ENCODE peak calls at places on chromosome 1, in seven cellular contexts. I, U, W, O, C, Y and F are unnamed samples.
A peak's percentile ranks its signal among the peaks of the same experiment; 100 is the strongest.

GRCh38 chr1:23644555-23644866 is 47.1 kb upstream of the RPL11 start:
- DNase-seq in C (no peak), I (no peak), O (peak; percentile 68), W (no peak), U (no peak), Y (no peak), F (no peak)

GRCh38 chr1:226590626-226591025 is 42.1 kb downstream of the STUM start:
- DNase-seq in C (no peak), W (no peak), O (no peak), I (no peak), U (no peak), Y (no peak), F (no peak)

GRCh38 chr1:20988030-20988825 is 188.5 kb downstream of the EIF4G3 start:
- DNase-seq in U (no peak), C (peak; percentile 29), O (no peak), Y (no peak), W (no peak), I (no peak), F (peak; percentile 67)

GRCh38 chr1:66623812-66624211 is 89.9 kb downstream of the SGIP1 start:
- DNase-seq in W (no peak), C (peak; percentile 88), U (no peak), Y (no peak), O (no peak), I (no peak), F (peak; percentile 76)

GRCh38 chr1:182563095-182563494 is 26.0 kb downstream of the RNASEL start:
- DNase-seq in Y (no peak), O (no peak), U (no peak), C (no peak), W (no peak), I (no peak), F (no peak)

GRCh38 chr1:66852870-66853269 is 51.8 kb upstream of the INSL5 start:
- DNase-seq in U (no peak), I (no peak), O (no peak), W (no peak), Y (no peak), C (no peak), F (no peak)

GRCh38 chr1:228174482-228175315 is 9.1 kb downstream of the IBA57 start:
- DNase-seq in U (peak; percentile 63), C (no peak), O (peak; percentile 60), Y (peak; percentile 78), W (peak; percentile 86), I (no peak), F (no peak)

GRCh38 chr1:164588388-164589341 is 29.7 kb downstream of the PBX1 start:
- DNase-seq in U (peak; percentile 84), Y (no peak), I (peak; percentile 88), W (peak; percentile 61), O (no peak), C (peak; percentile 83), F (peak; percentile 77)

GRCh38 chr1:31633117-31633516 is 11.6 kb downstream of the PEF1 start:
- DNase-seq in I (no peak), U (peak; percentile 63), O (peak; percentile 56), C (no peak), W (peak; percentile 65), Y (peak; percentile 85), F (no peak)

GRCh38 chr1:23168079-23168461 is 586 bp downstream of the LUZP1 start:
- DNase-seq in Y (no peak), W (peak; percentile 36), I (no peak), U (no peak), C (no peak), O (no peak), F (no peak)

GRCh38 chr1:216175714-216176113 is 247.5 kb downstream of the USH2A start:
- DNase-seq in W (peak; percentile 79), Y (peak; percentile 60), C (no peak), O (no peak), U (peak; percentile 71), I (no peak), F (no peak)

GRCh38 chr1:31161571-31161970 is 78.1 kb downstream of the NKAIN1 start:
- DNase-seq in U (no peak), O (no peak), W (no peak), Y (no peak), C (no peak), I (no peak), F (no peak)

GRCh38 chr1:179637211-179637860 is 45.7 kb downstream of the TDRD5 start:
- DNase-seq in C (no peak), U (no peak), Y (no peak), I (no peak), W (no peak), O (no peak), F (no peak)

GRCh38 chr1:216566809-216567208 is 143.6 kb upstream of the USH2A start:
- DNase-seq in W (no peak), U (peak; percentile 27), I (no peak), C (peak; percentile 33), O (peak; percentile 60), Y (no peak), F (peak; percentile 45)

GRCh38 chr1:20921285-20921684 is 134.2 kb upstream of the HP1BP3 start:
- DNase-seq in O (no peak), Y (no peak), I (no peak), C (peak; percentile 37), W (no peak), U (peak; percentile 37), F (peak; percentile 28)

GRCh38 chr1:2429780-2430591 is 17.6 kb upstream of the PEX10 start:
- DNase-seq in O (peak; percentile 58), W (peak; percentile 47), C (no peak), Y (no peak), U (peak; percentile 42), I (no peak), F (no peak)

GRCh38 chr1:64493864-64494263 is 23.9 kb downstream of the CACHD1 start:
- DNase-seq in W (peak; percentile 94), C (no peak), I (peak; percentile 84), U (peak; percentile 96), Y (peak; percentile 74), O (no peak), F (no peak)

GRCh38 chr1:230243583-230244377 is 176.7 kb downstream of the GALNT2 start:
- DNase-seq in I (no peak), Y (peak; percentile 45), W (no peak), C (no peak), U (peak; percentile 31), O (no peak), F (peak; percentile 76)

GRCh38 chr1:208475951-208476824 is 232.0 kb upstream of the PLXNA2 start:
- DNase-seq in I (peak; percentile 73), O (peak; percentile 27), U (peak; percentile 89), W (peak; percentile 56), Y (peak; percentile 50), C (peak; percentile 70), F (no peak)

GRCh38 chr1:4710592-4711190 is 56.3 kb downstream of the AJAP1 start:
- DNase-seq in W (no peak), U (peak; percentile 70), O (no peak), I (peak; percentile 27), C (no peak), Y (peak; percentile 64), F (no peak)

GRCh38 chr1:15352122-15352957 is 57.3 kb upstream of the EFHD2 start:
- DNase-seq in U (peak; percentile 60), Y (no peak), O (peak; percentile 29), W (no peak), C (peak; percentile 59), I (no peak), F (peak; percentile 84)

GRCh38 chr1:220271706-220272046 is 577 bp downstream of the RAB3GAP2 start:
- DNase-seq in U (peak; percentile 77), I (no peak), O (peak; percentile 16), C (peak; percentile 55), W (no peak), Y (no peak), F (peak; percentile 26)

GRCh38 chr1:220272841-220273090 is 513 bp upstream of the RAB3GAP2 start:
- DNase-seq in O (no peak), W (no peak), Y (no peak), C (no peak), I (no peak), U (no peak), F (no peak)

GRCh38 chr1:220275430-220275829 is 3.2 kb upstream of the RAB3GAP2 start:
- DNase-seq in W (no peak), C (no peak), O (no peak), I (no peak), U (no peak), Y (no peak), F (no peak)

GRCh38 chr1:220272047-220272840 is at the start of gene RAB3GAP2:
- DNase-seq in U (peak; percentile 97), I (peak; percentile 87), W (peak; percentile 96), O (peak; percentile 98), Y (peak; percentile 97), C (peak; percentile 89), F (peak; percentile 88)

GRCh38 chr1:220274122-220274855 is 2.0 kb upstream of the RAB3GAP2 start:
- DNase-seq in I (no peak), W (no peak), Y (no peak), O (no peak), C (peak; percentile 25), U (peak; percentile 35), F (peak; percentile 48)
- H2AK5ac ChIP-seq in I (no peak overlapping the region), W (no peak overlapping the region), Y (no peak overlapping the region), O (no peak overlapping the region), C (no peak overlapping the region), U (no peak overlapping the region), F (no peak overlapping the region)

GRCh38 chr1:162913345-162913744 is 52.4 kb upstream of the CCDC190 start:
- DNase-seq in W (no peak), C (no peak), U (no peak), I (no peak), O (peak; percentile 67), Y (no peak), F (no peak)

GRCh38 chr1:162908780-162909179 is 47.8 kb upstream of the CCDC190 start:
- DNase-seq in C (peak; percentile 61), O (no peak), Y (no peak), U (no peak), W (no peak), I (no peak), F (peak; percentile 91)

GRCh38 chr1:162912061-162912667 is 51.2 kb upstream of the CCDC190 start:
- DNase-seq in U (no peak), W (no peak), C (peak; percentile 21), Y (no peak), O (no peak), I (no peak), F (no peak)

GRCh38 chr1:162908236-162908635 is 47.3 kb upstream of the CCDC190 start:
- DNase-seq in I (no peak), Y (no peak), C (no peak), U (no peak), W (no peak), O (no peak), F (no peak)

DNA sequence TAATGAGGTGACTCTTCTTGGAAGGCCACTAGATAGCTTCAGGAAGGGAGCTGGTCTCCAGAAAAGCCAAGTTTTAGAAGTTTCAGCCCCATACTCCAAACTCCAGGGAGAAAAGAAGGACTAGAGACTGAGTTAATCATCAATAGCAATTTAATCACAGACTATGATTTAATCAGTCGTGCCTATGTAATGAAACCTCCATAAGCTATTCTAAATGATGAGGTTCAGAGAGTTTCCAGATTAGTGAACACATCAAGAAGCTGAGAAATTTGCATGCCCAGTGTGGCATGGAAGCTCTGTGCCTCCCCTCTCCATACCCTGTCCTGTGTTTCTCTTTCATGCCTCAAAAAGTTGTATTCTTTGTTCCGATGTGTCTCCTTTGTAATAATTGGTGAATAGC is 49.2 kb upstream of the CCDC190 start:
- DNase-seq in U (no peak), O (no peak), I (no peak), W (no peak), C (no peak), Y (no peak), F (no peak)
- H3K27ac ChIP-seq in U (no peak overlapping the region), O (no peak overlapping the region), I (no peak overlapping the region), W (no peak overlapping the region), C (no peak overlapping the region), Y (no peak overlapping the region), F (no peak overlapping the region)

GRCh38 chr1:204945565-204945977 is 74.9 kb downstream of the NFASC start:
- DNase-seq in W (no peak), I (no peak), O (no peak), U (no peak), Y (no peak), C (no peak), F (no peak)
- H2AK5ac ChIP-seq in W (no peak overlapping the region), I (no peak overlapping the region), O (no peak overlapping the region), U (no peak overlapping the region), Y (no peak overlapping the region), C (no peak overlapping the region), F (no peak overlapping the region)

GRCh38 chr1:173122958-173123852 is 72.5 kb upstream of the TNFSF18 start:
- DNase-seq in W (peak; percentile 58), O (peak; percentile 95), I (peak; percentile 18), U (peak; percentile 76), Y (peak; percentile 50), C (peak; percentile 98), F (peak; percentile 95)
- H3K27ac ChIP-seq in W (peak overlapping the region; percentile 43), O (peak overlapping the region; percentile 26), I (peak overlapping the region; percentile 22), U (peak overlapping the region; percentile 48), Y (peak overlapping the region; percentile 44), C (peak overlapping the region; percentile 90), F (peak overlapping the region; percentile 87)